ENCODE peak calls at places on chromosomes 13 and 19, in seven cellular contexts. One of them, this sample, is unnamed. For H3K4me1, the result is how much of the 10 kb centered on the place peaks cover.

GRCh38 chr13:69959041-69959440 is 148.6 kb upstream of the ATXN8OS start:
- DNase-seq in foreskin keratinocyte: no peak
- DNase-seq in Caco-2: no peak
- DNase-seq in heart left ventricle: no peak
- DNase-seq in CD8-positive, alpha-beta T cell: no peak
- DNase-seq in psoas muscle: no peak
- DNase-seq in A549: no peak
- DNase-seq in this sample: no peak

GRCh38 chr13:30504081-30504480 is 38.3 kb upstream of the HMGB1 start:
- DNase-seq in foreskin keratinocyte: no peak
- DNase-seq in CD8-positive, alpha-beta T cell: no peak
- DNase-seq in A549: no peak
- DNase-seq in psoas muscle: no peak
- DNase-seq in Caco-2: no peak
- DNase-seq in heart left ventricle: no peak
- DNase-seq in this sample: peak

GRCh38 chr19:11420894-11421606 is 1.9 kb upstream of the RGL3 start:
- DNase-seq in CD8-positive, alpha-beta T cell: no peak
- DNase-seq in A549: no peak
- DNase-seq in psoas muscle: peak
- DNase-seq in foreskin keratinocyte: no peak
- DNase-seq in Caco-2: no peak
- DNase-seq in heart left ventricle: peak
- DNase-seq in this sample: no peak

GRCh38 chr19:7811989-7812388 is 18.0 kb upstream of the EVI5L start:
- DNase-seq in heart left ventricle: no peak
- DNase-seq in CD8-positive, alpha-beta T cell: no peak
- DNase-seq in psoas muscle: no peak
- DNase-seq in A549: no peak
- DNase-seq in Caco-2: no peak
- DNase-seq in foreskin keratinocyte: peak
- DNase-seq in this sample: no peak

GRCh38 chr13:112451512-112452379 is 75.6 kb downstream of the SPACA7 start:
- DNase-seq in CD8-positive, alpha-beta T cell: no peak
- DNase-seq in foreskin keratinocyte: no peak
- DNase-seq in psoas muscle: no peak
- DNase-seq in heart left ventricle: no peak
- DNase-seq in A549: no peak
- DNase-seq in Caco-2: no peak
- DNase-seq in this sample: no peak

GRCh38 chr13:42892760-42893159 is 99.3 kb downstream of the EPSTI1 start:
- DNase-seq in heart left ventricle: no peak
- DNase-seq in Caco-2: no peak
- DNase-seq in foreskin keratinocyte: peak
- DNase-seq in psoas muscle: no peak
- DNase-seq in A549: no peak
- DNase-seq in CD8-positive, alpha-beta T cell: no peak
- DNase-seq in this sample: no peak

GRCh38 chr19:15296841-15297415 is 35.4 kb downstream of the BRD4 start:
- DNase-seq in foreskin keratinocyte: no peak
- DNase-seq in heart left ventricle: no peak
- DNase-seq in CD8-positive, alpha-beta T cell: no peak
- DNase-seq in A549: no peak
- DNase-seq in psoas muscle: no peak
- DNase-seq in Caco-2: peak
- DNase-seq in this sample: no peak

GRCh38 chr13:57286511-57287098 is 119.6 kb downstream of the PRR20E start:
- DNase-seq in foreskin keratinocyte: no peak
- DNase-seq in psoas muscle: no peak
- DNase-seq in Caco-2: no peak
- DNase-seq in CD8-positive, alpha-beta T cell: no peak
- DNase-seq in heart left ventricle: no peak
- DNase-seq in A549: no peak
- DNase-seq in this sample: no peak

GRCh38 chr13:29936051-29936813 is 85.8 kb upstream of the UBL3 start:
- DNase-seq in foreskin keratinocyte: no peak
- DNase-seq in psoas muscle: no peak
- DNase-seq in A549: no peak
- DNase-seq in heart left ventricle: no peak
- DNase-seq in Caco-2: no peak
- DNase-seq in CD8-positive, alpha-beta T cell: no peak
- DNase-seq in this sample: no peak

GRCh38 chr19:23283925-23284324 is 33.7 kb upstream of the ZNF724 start:
- DNase-seq in CD8-positive, alpha-beta T cell: peak
- DNase-seq in Caco-2: no peak
- DNase-seq in foreskin keratinocyte: peak
- DNase-seq in A549: peak
- DNase-seq in heart left ventricle: peak
- DNase-seq in psoas muscle: peak
- DNase-seq in this sample: peak

GRCh38 chr19:11375143-11375948 is 880 bp downstream of the SWSAP1 start:
- DNase-seq in heart left ventricle: peak
- DNase-seq in A549: no peak
- DNase-seq in CD8-positive, alpha-beta T cell: peak
- DNase-seq in foreskin keratinocyte: no peak
- DNase-seq in psoas muscle: peak
- DNase-seq in Caco-2: no peak
- DNase-seq in this sample: peak

GRCh38 chr13:20174656-20175405 is 14.0 kb upstream of the GJA3 start:
- DNase-seq in CD8-positive, alpha-beta T cell: no peak
- DNase-seq in Caco-2: no peak
- DNase-seq in heart left ventricle: no peak
- DNase-seq in psoas muscle: peak
- DNase-seq in A549: peak
- DNase-seq in foreskin keratinocyte: peak
- DNase-seq in this sample: peak

GRCh38 chr13:100130930-100131511 is 42.1 kb downstream of the PCCA start:
- DNase-seq in Caco-2: no peak
- DNase-seq in foreskin keratinocyte: no peak
- DNase-seq in heart left ventricle: no peak
- DNase-seq in psoas muscle: no peak
- DNase-seq in A549: no peak
- DNase-seq in CD8-positive, alpha-beta T cell: no peak
- DNase-seq in this sample: peak

GRCh38 chr13:64817721-64818120 is 2412.4 kb downstream of the PCDH9 start:
- DNase-seq in CD8-positive, alpha-beta T cell: no peak
- DNase-seq in foreskin keratinocyte: peak
- DNase-seq in heart left ventricle: no peak
- DNase-seq in A549: no peak
- DNase-seq in psoas muscle: no peak
- DNase-seq in Caco-2: no peak
- DNase-seq in this sample: no peak

GRCh38 chr13:80133631-80134083 is 207.3 kb downstream of the SPRY2 start:
- DNase-seq in psoas muscle: no peak
- DNase-seq in CD8-positive, alpha-beta T cell: no peak
- DNase-seq in foreskin keratinocyte: no peak
- DNase-seq in Caco-2: no peak
- DNase-seq in A549: no peak
- DNase-seq in heart left ventricle: no peak
- DNase-seq in this sample: no peak

GRCh38 chr13:106989866-106990265 is 421.9 kb upstream of the ARGLU1 start:
- DNase-seq in foreskin keratinocyte: no peak
- DNase-seq in Caco-2: no peak
- DNase-seq in psoas muscle: no peak
- DNase-seq in CD8-positive, alpha-beta T cell: no peak
- DNase-seq in heart left ventricle: no peak
- DNase-seq in A549: no peak
- DNase-seq in this sample: no peak

GRCh38 chr13:102402292-102402691 is 444 bp upstream of the FGF14 start:
- DNase-seq in CD8-positive, alpha-beta T cell: no peak
- DNase-seq in psoas muscle: peak
- DNase-seq in heart left ventricle: peak
- DNase-seq in foreskin keratinocyte: peak
- DNase-seq in A549: no peak
- DNase-seq in Caco-2: no peak
- DNase-seq in this sample: peak

GRCh38 chr13:33797622-33798021 is 20.3 kb upstream of the RFC3 start:
- DNase-seq in heart left ventricle: no peak
- DNase-seq in A549: no peak
- DNase-seq in foreskin keratinocyte: no peak
- DNase-seq in CD8-positive, alpha-beta T cell: no peak
- DNase-seq in Caco-2: no peak
- DNase-seq in psoas muscle: no peak
- DNase-seq in this sample: no peak

GRCh38 chr19:48194041-48194871 is 23.8 kb downstream of the ZSWIM9 start:
- DNase-seq in heart left ventricle: no peak
- DNase-seq in foreskin keratinocyte: no peak
- DNase-seq in Caco-2: peak
- DNase-seq in CD8-positive, alpha-beta T cell: no peak
- DNase-seq in A549: no peak
- DNase-seq in psoas muscle: no peak
- DNase-seq in this sample: peak

GRCh38 chr19:35608250-35608649 is 4.3 kb upstream of the HAUS5 start:
- DNase-seq in psoas muscle: no peak
- DNase-seq in Caco-2: no peak
- DNase-seq in A549: peak
- DNase-seq in foreskin keratinocyte: no peak
- DNase-seq in CD8-positive, alpha-beta T cell: no peak
- DNase-seq in heart left ventricle: no peak
- DNase-seq in this sample: no peak

GRCh38 chr13:81480634-81481033 is 1139.7 kb upstream of the SPRY2 start:
- DNase-seq in foreskin keratinocyte: no peak
- DNase-seq in Caco-2: no peak
- DNase-seq in heart left ventricle: no peak
- DNase-seq in psoas muscle: no peak
- DNase-seq in A549: peak
- DNase-seq in CD8-positive, alpha-beta T cell: no peak
- DNase-seq in this sample: no peak

GRCh38 chr13:74550039-74550438 is 415.8 kb upstream of the KLF12 start:
- DNase-seq in foreskin keratinocyte: no peak
- DNase-seq in psoas muscle: no peak
- DNase-seq in CD8-positive, alpha-beta T cell: no peak
- DNase-seq in heart left ventricle: no peak
- DNase-seq in A549: no peak
- DNase-seq in Caco-2: no peak
- DNase-seq in this sample: no peak

GRCh38 chr13:80840313-80840976 is 499.5 kb upstream of the SPRY2 start:
- DNase-seq in psoas muscle: no peak
- DNase-seq in A549: no peak
- DNase-seq in CD8-positive, alpha-beta T cell: no peak
- DNase-seq in Caco-2: no peak
- DNase-seq in foreskin keratinocyte: no peak
- DNase-seq in heart left ventricle: no peak
- DNase-seq in this sample: no peak

GRCh38 chr13:28657784-28658538 is 969 bp upstream of the POMP start:
- DNase-seq in CD8-positive, alpha-beta T cell: no peak
- DNase-seq in heart left ventricle: no peak
- DNase-seq in Caco-2: no peak
- DNase-seq in A549: peak
- DNase-seq in psoas muscle: no peak
- DNase-seq in foreskin keratinocyte: peak
- DNase-seq in this sample: no peak

GRCh38 chr13:80337011-80337688 is 3.8 kb downstream of the SPRY2 start:
- DNase-seq in A549: no peak
- DNase-seq in psoas muscle: no peak
- DNase-seq in foreskin keratinocyte: peak
- DNase-seq in Caco-2: no peak
- DNase-seq in heart left ventricle: no peak
- DNase-seq in CD8-positive, alpha-beta T cell: no peak
- DNase-seq in this sample: peak

GRCh38 chr13:65965496-65965895 is 1264.6 kb downstream of the PCDH9 start:
- DNase-seq in psoas muscle: no peak
- DNase-seq in Caco-2: no peak
- DNase-seq in CD8-positive, alpha-beta T cell: no peak
- DNase-seq in foreskin keratinocyte: peak
- DNase-seq in A549: no peak
- DNase-seq in heart left ventricle: no peak
- DNase-seq in this sample: peak

GRCh38 chr13:113560645-113561416 is 23.7 kb upstream of the TFDP1 start:
- DNase-seq in CD8-positive, alpha-beta T cell: no peak
- DNase-seq in A549: no peak
- DNase-seq in Caco-2: no peak
- DNase-seq in foreskin keratinocyte: no peak
- DNase-seq in heart left ventricle: no peak
- DNase-seq in psoas muscle: no peak
- DNase-seq in this sample: no peak

GRCh38 chr19:748274-748598 is 2.7 kb upstream of the MISP start:
- DNase-seq in Caco-2: no peak
- DNase-seq in heart left ventricle: no peak
- DNase-seq in foreskin keratinocyte: no peak
- DNase-seq in psoas muscle: no peak
- DNase-seq in CD8-positive, alpha-beta T cell: no peak
- DNase-seq in A549: no peak
- DNase-seq in this sample: no peak

GRCh38 chr19:44752816-44753618 is 4.5 kb downstream of the BCL3 start:
- DNase-seq in psoas muscle: peak
- DNase-seq in Caco-2: peak
- DNase-seq in foreskin keratinocyte: peak
- DNase-seq in CD8-positive, alpha-beta T cell: peak
- DNase-seq in heart left ventricle: peak
- DNase-seq in A549: peak
- DNase-seq in this sample: peak

GRCh38 chr19:40717880-40718773 is 1.2 kb downstream of the ITPKC start:
- DNase-seq in Caco-2: peak
- DNase-seq in A549: peak
- DNase-seq in psoas muscle: peak
- DNase-seq in CD8-positive, alpha-beta T cell: no peak
- DNase-seq in heart left ventricle: no peak
- DNase-seq in foreskin keratinocyte: peak
- DNase-seq in this sample: peak

GRCh38 chr19:2089727-2090053 is 6.4 kb downstream of the MOB3A start:
- DNase-seq in psoas muscle: no peak
- DNase-seq in Caco-2: no peak
- DNase-seq in A549: no peak
- DNase-seq in CD8-positive, alpha-beta T cell: no peak
- DNase-seq in foreskin keratinocyte: no peak
- DNase-seq in heart left ventricle: no peak
- DNase-seq in this sample: no peak
- H3K4me1 ChIP-seq in psoas muscle: under half
- H3K4me1 ChIP-seq in Caco-2: under half
- H3K4me1 ChIP-seq in A549: under half
- H3K4me1 ChIP-seq in CD8-positive, alpha-beta T cell: half or more
- H3K4me1 ChIP-seq in foreskin keratinocyte: under half
- H3K4me1 ChIP-seq in heart left ventricle: under half
- H3K4me1 ChIP-seq in this sample: under half

GRCh38 chr19:13835791-13836723 is 40.8 kb downstream of the ZSWIM4 start:
- DNase-seq in heart left ventricle: peak
- DNase-seq in foreskin keratinocyte: peak
- DNase-seq in CD8-positive, alpha-beta T cell: no peak
- DNase-seq in A549: peak
- DNase-seq in Caco-2: no peak
- DNase-seq in psoas muscle: peak
- DNase-seq in this sample: no peak
- H3K4me1 ChIP-seq in heart left ventricle: half or more
- H3K4me1 ChIP-seq in foreskin keratinocyte: under half
- H3K4me1 ChIP-seq in CD8-positive, alpha-beta T cell: half or more
- H3K4me1 ChIP-seq in A549: half or more
- H3K4me1 ChIP-seq in Caco-2: under half
- H3K4me1 ChIP-seq in psoas muscle: under half
- H3K4me1 ChIP-seq in this sample: under half

GRCh38 chr13:93173656-93174055 is 53.0 kb upstream of the GPC6 start:
- DNase-seq in Caco-2: no peak
- DNase-seq in heart left ventricle: no peak
- DNase-seq in psoas muscle: no peak
- DNase-seq in A549: no peak
- DNase-seq in CD8-positive, alpha-beta T cell: no peak
- DNase-seq in foreskin keratinocyte: no peak
- DNase-seq in this sample: no peak
- H3K4me1 ChIP-seq in Caco-2: under half
- H3K4me1 ChIP-seq in heart left ventricle: under half
- H3K4me1 ChIP-seq in psoas muscle: under half
- H3K4me1 ChIP-seq in A549: under half
- H3K4me1 ChIP-seq in CD8-positive, alpha-beta T cell: under half
- H3K4me1 ChIP-seq in foreskin keratinocyte: under half
- H3K4me1 ChIP-seq in this sample: under half

GRCh38 chr19:56134655-56134922 is 6.5 kb upstream of the ZNF444 start:
- DNase-seq in foreskin keratinocyte: no peak
- DNase-seq in CD8-positive, alpha-beta T cell: no peak
- DNase-seq in A549: no peak
- DNase-seq in heart left ventricle: no peak
- DNase-seq in Caco-2: no peak
- DNase-seq in psoas muscle: no peak
- DNase-seq in this sample: no peak
- H3K4me1 ChIP-seq in foreskin keratinocyte: under half
- H3K4me1 ChIP-seq in CD8-positive, alpha-beta T cell: under half
- H3K4me1 ChIP-seq in A549: under half
- H3K4me1 ChIP-seq in heart left ventricle: under half
- H3K4me1 ChIP-seq in Caco-2: under half
- H3K4me1 ChIP-seq in psoas muscle: under half
- H3K4me1 ChIP-seq in this sample: under half